ENCODE peak calls at places on chromosomes 5 and 9, in eight cellular contexts. One of them, this sample, is unnamed.

GRCh38 chr9:7150153-7150890 is 392.5 kb downstream of the KDM4C start:
- DNase-seq in tibial nerve: no peak
- DNase-seq in left lung: no peak
- DNase-seq in iPS DF 6.9: no peak
- DNase-seq in neuronal stem cell: no peak
- DNase-seq in hepatocyte: no peak
- DNase-seq in HL-60: peak
- DNase-seq in vagina: no peak
- DNase-seq in this sample: no peak

GRCh38 chr9:121637441-121638222 is 13.8 kb upstream of the DAB2IP start:
- DNase-seq in tibial nerve: no peak
- DNase-seq in left lung: no peak
- DNase-seq in iPS DF 6.9: no peak
- DNase-seq in neuronal stem cell: no peak
- DNase-seq in hepatocyte: no peak
- DNase-seq in HL-60: no peak
- DNase-seq in vagina: no peak
- DNase-seq in this sample: no peak

GRCh38 chr5:107404595-107405366 is 266.0 kb downstream of the EFNA5 start:
- DNase-seq in tibial nerve: no peak
- DNase-seq in left lung: no peak
- DNase-seq in iPS DF 6.9: no peak
- DNase-seq in neuronal stem cell: no peak
- DNase-seq in hepatocyte: no peak
- DNase-seq in HL-60: no peak
- DNase-seq in vagina: no peak
- DNase-seq in this sample: no peak

GRCh38 chr5:1352231-1352825 is 7.4 kb upstream of the CLPTM1L start:
- DNase-seq in tibial nerve: no peak
- DNase-seq in left lung: no peak
- DNase-seq in iPS DF 6.9: no peak
- DNase-seq in neuronal stem cell: no peak
- DNase-seq in hepatocyte: no peak
- DNase-seq in HL-60: no peak
- DNase-seq in vagina: no peak
- DNase-seq in this sample: no peak

GRCh38 chr9:117374076-117374740 is 40.6 kb downstream of the ASTN2 start:
- DNase-seq in tibial nerve: no peak
- DNase-seq in left lung: no peak
- DNase-seq in iPS DF 6.9: no peak
- DNase-seq in neuronal stem cell: no peak
- DNase-seq in hepatocyte: no peak
- DNase-seq in HL-60: no peak
- DNase-seq in vagina: no peak
- DNase-seq in this sample: no peak

GRCh38 chr5:56011835-56012234 is 17.1 kb upstream of the IL6ST start:
- DNase-seq in tibial nerve: no peak
- DNase-seq in left lung: no peak
- DNase-seq in iPS DF 6.9: no peak
- DNase-seq in neuronal stem cell: no peak
- DNase-seq in hepatocyte: no peak
- DNase-seq in HL-60: no peak
- DNase-seq in vagina: no peak
- DNase-seq in this sample: no peak

GRCh38 chr9:135326633-135327152 is 152.9 kb upstream of the PPP1R26 start:
- DNase-seq in tibial nerve: no peak
- DNase-seq in left lung: no peak
- DNase-seq in iPS DF 6.9: no peak
- DNase-seq in neuronal stem cell: no peak
- DNase-seq in hepatocyte: no peak
- DNase-seq in HL-60: no peak
- DNase-seq in vagina: no peak
- DNase-seq in this sample: no peak

GRCh38 chr5:42756630-42757601 is at the start of gene CCDC152:
- DNase-seq in tibial nerve: no peak
- DNase-seq in left lung: no peak
- DNase-seq in iPS DF 6.9: no peak
- DNase-seq in neuronal stem cell: peak
- DNase-seq in hepatocyte: no peak
- DNase-seq in HL-60: no peak
- DNase-seq in vagina: no peak
- DNase-seq in this sample: no peak

GRCh38 chr9:86494644-86495081 is 140.5 kb upstream of the TUT7 start:
- DNase-seq in tibial nerve: no peak
- DNase-seq in left lung: no peak
- DNase-seq in iPS DF 6.9: no peak
- DNase-seq in neuronal stem cell: no peak
- DNase-seq in hepatocyte: no peak
- DNase-seq in HL-60: no peak
- DNase-seq in vagina: no peak
- DNase-seq in this sample: no peak

GRCh38 chr9:108466238-108466637 is 389.5 kb downstream of the ACTL7B start:
- DNase-seq in tibial nerve: no peak
- DNase-seq in left lung: no peak
- DNase-seq in iPS DF 6.9: no peak
- DNase-seq in neuronal stem cell: no peak
- DNase-seq in hepatocyte: no peak
- DNase-seq in HL-60: no peak
- DNase-seq in vagina: no peak
- DNase-seq in this sample: no peak

GRCh38 chr9:115104908-115105307 is 13.0 kb downstream of the TNC start:
- DNase-seq in tibial nerve: no peak
- DNase-seq in left lung: no peak
- DNase-seq in iPS DF 6.9: no peak
- DNase-seq in neuronal stem cell: no peak
- DNase-seq in hepatocyte: no peak
- DNase-seq in HL-60: no peak
- DNase-seq in vagina: no peak
- DNase-seq in this sample: no peak

GRCh38 chr9:133981958-133982681 is 10.0 kb downstream of the VAV2 start:
- DNase-seq in tibial nerve: no peak
- DNase-seq in left lung: no peak
- DNase-seq in iPS DF 6.9: no peak
- DNase-seq in neuronal stem cell: no peak
- DNase-seq in hepatocyte: no peak
- DNase-seq in HL-60: no peak
- DNase-seq in vagina: no peak
- DNase-seq in this sample: no peak

GRCh38 chr9:80885894-80886293 is 803.5 kb downstream of the TLE1 start:
- DNase-seq in tibial nerve: peak
- DNase-seq in left lung: no peak
- DNase-seq in iPS DF 6.9: no peak
- DNase-seq in neuronal stem cell: no peak
- DNase-seq in hepatocyte: peak
- DNase-seq in HL-60: peak
- DNase-seq in vagina: no peak
- DNase-seq in this sample: no peak

GRCh38 chr9:130041648-130042405 is 1.2 kb downstream of the FNBP1 start:
- DNase-seq in tibial nerve: peak
- DNase-seq in left lung: no peak
- DNase-seq in iPS DF 6.9: no peak
- DNase-seq in neuronal stem cell: peak
- DNase-seq in hepatocyte: peak
- DNase-seq in HL-60: no peak
- DNase-seq in vagina: no peak
- DNase-seq in this sample: no peak

DNA sequence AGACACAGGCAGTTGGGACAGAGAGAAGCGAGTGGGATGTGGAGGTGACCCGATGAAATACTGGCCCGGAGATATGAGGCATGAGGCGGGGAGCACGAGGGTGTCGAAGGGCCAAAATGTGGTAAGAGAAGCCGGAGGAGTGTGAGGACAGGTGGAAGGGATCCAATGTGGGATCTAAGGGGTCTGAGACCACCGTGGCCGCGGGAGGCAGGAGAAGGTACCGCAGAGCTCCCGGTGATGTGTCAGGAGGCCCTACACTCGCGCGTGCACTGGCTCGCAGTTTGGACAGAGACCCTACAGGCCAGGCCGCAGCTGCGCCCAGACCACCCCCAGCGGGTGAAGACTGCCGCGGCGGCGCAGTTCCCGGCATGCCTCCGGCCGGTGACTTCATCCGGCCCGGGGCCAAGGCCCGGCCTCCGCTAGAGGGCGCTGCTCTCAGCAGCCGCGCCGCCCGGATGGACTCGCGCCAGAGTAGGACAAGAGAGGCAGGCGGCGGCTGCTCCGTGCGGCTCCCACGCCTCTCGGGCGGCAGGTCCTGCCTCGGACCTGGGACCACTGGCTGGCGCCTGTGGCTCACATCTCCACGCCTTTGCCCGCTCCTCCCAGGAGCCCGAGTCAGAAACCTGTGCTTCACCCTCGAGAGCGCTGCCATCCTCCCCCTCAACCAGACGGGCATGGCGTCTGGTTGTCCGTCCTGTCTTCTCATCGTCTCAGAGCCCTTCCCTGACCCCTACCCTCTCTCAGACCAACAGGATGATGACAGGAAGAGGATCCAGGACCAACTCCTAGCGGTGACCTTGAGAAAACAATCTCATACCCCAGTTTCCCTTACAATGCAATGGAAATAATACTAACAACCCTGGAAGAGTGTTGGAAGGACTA is 35.4 kb upstream of the STING1 start:
- DNase-seq in tibial nerve: peak
- DNase-seq in left lung: peak
- DNase-seq in iPS DF 6.9: peak
- DNase-seq in neuronal stem cell: peak
- DNase-seq in hepatocyte: peak
- DNase-seq in HL-60: peak
- DNase-seq in vagina: peak
- DNase-seq in this sample: peak
- H3K27ac ChIP-seq in tibial nerve: peak
- H3K27ac ChIP-seq in left lung: peak
- H3K27ac ChIP-seq in iPS DF 6.9: no peak
- H3K27ac ChIP-seq in neuronal stem cell: peak
- H3K27ac ChIP-seq in hepatocyte: peak
- H3K27ac ChIP-seq in HL-60: peak
- H3K27ac ChIP-seq in vagina: peak
- H3K27ac ChIP-seq in this sample: peak

DNA sequence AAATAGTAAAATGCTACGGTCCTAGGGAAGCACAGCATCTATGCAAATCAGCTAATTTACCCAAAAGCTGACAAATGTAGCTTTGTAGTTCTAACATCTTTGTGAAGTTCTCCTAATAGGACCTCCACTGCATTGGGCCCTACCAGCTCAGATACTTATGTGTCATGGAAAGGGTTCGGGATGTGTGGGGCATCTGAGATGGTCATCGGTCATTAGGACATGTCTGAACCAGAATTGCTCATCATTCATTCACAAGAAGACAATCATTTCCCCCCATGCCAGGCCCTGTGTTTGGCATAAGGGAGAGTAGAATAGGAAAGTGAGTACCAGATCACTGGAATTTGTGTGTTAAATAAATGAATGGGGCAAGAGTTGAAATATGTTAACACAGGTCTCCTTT is 35.7 kb downstream of the PWWP2A start:
- DNase-seq in tibial nerve: no peak
- DNase-seq in left lung: no peak
- DNase-seq in iPS DF 6.9: no peak
- DNase-seq in neuronal stem cell: no peak
- DNase-seq in hepatocyte: no peak
- DNase-seq in HL-60: no peak
- DNase-seq in vagina: no peak
- DNase-seq in this sample: no peak
- H3K4me3 ChIP-seq in tibial nerve: no peak
- H3K4me3 ChIP-seq in left lung: no peak
- H3K4me3 ChIP-seq in iPS DF 6.9: no peak
- H3K4me3 ChIP-seq in neuronal stem cell: no peak
- H3K4me3 ChIP-seq in hepatocyte: no peak
- H3K4me3 ChIP-seq in HL-60: no peak
- H3K4me3 ChIP-seq in vagina: no peak
- H3K4me3 ChIP-seq in this sample: no peak

GRCh38 chr9:2411459-2412215 is 209.9 kb upstream of the VLDLR start:
- DNase-seq in tibial nerve: no peak
- DNase-seq in left lung: no peak
- DNase-seq in iPS DF 6.9: no peak
- DNase-seq in neuronal stem cell: peak
- DNase-seq in hepatocyte: no peak
- DNase-seq in HL-60: no peak
- DNase-seq in vagina: no peak
- DNase-seq in this sample: no peak

GRCh38 chr9:2417730-2418129 is 203.9 kb upstream of the VLDLR start:
- DNase-seq in tibial nerve: no peak
- DNase-seq in left lung: no peak
- DNase-seq in iPS DF 6.9: no peak
- DNase-seq in neuronal stem cell: no peak
- DNase-seq in hepatocyte: no peak
- DNase-seq in HL-60: no peak
- DNase-seq in vagina: no peak
- DNase-seq in this sample: no peak

GRCh38 chr9:2415326-2415725 is 206.3 kb upstream of the VLDLR start:
- DNase-seq in tibial nerve: no peak
- DNase-seq in left lung: no peak
- DNase-seq in iPS DF 6.9: no peak
- DNase-seq in neuronal stem cell: no peak
- DNase-seq in hepatocyte: no peak
- DNase-seq in HL-60: no peak
- DNase-seq in vagina: no peak
- DNase-seq in this sample: no peak

GRCh38 chr9:2414465-2414864 is 207.1 kb upstream of the VLDLR start:
- DNase-seq in tibial nerve: no peak
- DNase-seq in left lung: no peak
- DNase-seq in iPS DF 6.9: no peak
- DNase-seq in neuronal stem cell: no peak
- DNase-seq in hepatocyte: no peak
- DNase-seq in HL-60: no peak
- DNase-seq in vagina: no peak
- DNase-seq in this sample: no peak

DNA sequence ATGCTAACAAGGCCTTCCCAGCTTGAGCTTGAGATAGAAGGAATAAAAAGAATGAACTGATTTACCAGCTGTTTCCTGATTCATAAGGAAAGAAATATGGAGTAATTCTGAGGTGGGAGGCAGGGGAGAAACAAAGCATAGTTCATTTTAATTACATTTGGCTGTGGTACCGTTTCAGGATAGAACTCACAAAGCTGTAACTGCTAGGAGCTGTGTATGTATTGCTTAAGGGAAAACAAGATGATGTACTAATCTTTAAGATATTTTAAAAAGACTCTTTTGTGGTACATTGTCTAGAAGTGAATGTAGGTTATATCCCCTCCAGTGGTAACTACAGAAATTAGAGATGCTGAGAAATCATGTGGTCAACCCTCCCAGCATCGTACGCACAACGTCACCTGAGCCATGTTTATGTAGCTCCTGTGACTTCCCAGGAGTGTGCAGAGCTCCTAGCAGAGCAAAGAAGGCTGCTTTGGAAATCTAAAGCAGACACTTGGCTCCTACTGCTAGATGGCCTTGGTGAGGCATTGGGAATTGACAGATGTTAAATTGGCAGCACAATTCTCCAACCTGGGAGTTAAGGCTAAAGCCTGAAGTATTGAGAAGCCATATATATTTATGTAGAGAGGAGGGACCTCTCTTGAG is 208.3 kb upstream of the VLDLR start:
- DNase-seq in tibial nerve: no peak
- DNase-seq in left lung: no peak
- DNase-seq in iPS DF 6.9: no peak
- DNase-seq in neuronal stem cell: no peak
- DNase-seq in hepatocyte: no peak
- DNase-seq in HL-60: no peak
- DNase-seq in vagina: no peak
- DNase-seq in this sample: no peak
- H3K27ac ChIP-seq in tibial nerve: no peak
- H3K27ac ChIP-seq in left lung: no peak
- H3K27ac ChIP-seq in iPS DF 6.9: no peak
- H3K27ac ChIP-seq in neuronal stem cell: no peak
- H3K27ac ChIP-seq in hepatocyte: no peak
- H3K27ac ChIP-seq in HL-60: no peak
- H3K27ac ChIP-seq in vagina: no peak
- H3K27ac ChIP-seq in this sample: no peak

GRCh38 chr5:136193396-136193935 is 504 bp upstream of the SMIM32 start:
- DNase-seq in tibial nerve: no peak
- DNase-seq in left lung: no peak
- DNase-seq in iPS DF 6.9: no peak
- DNase-seq in neuronal stem cell: no peak
- DNase-seq in hepatocyte: no peak
- DNase-seq in HL-60: no peak
- DNase-seq in vagina: no peak
- DNase-seq in this sample: no peak
- H3K4me3 ChIP-seq in tibial nerve: no peak
- H3K4me3 ChIP-seq in left lung: no peak
- H3K4me3 ChIP-seq in iPS DF 6.9: peak
- H3K4me3 ChIP-seq in neuronal stem cell: peak
- H3K4me3 ChIP-seq in hepatocyte: peak
- H3K4me3 ChIP-seq in HL-60: no peak
- H3K4me3 ChIP-seq in vagina: peak
- H3K4me3 ChIP-seq in this sample: peak